ENCODE peak calls at places on chromosomes 11 and 22, in four cellular contexts. T, P, H and C are unnamed samples.

GRCh38 chr11:64786308-64786707 is 8.0 kb upstream of the SF1 start:
- DNase-seq in T (peak; percentile 50), H (no peak), P (peak; percentile 68), C (no peak)

GRCh38 chr11:27626938-27627586 is 73.2 kb downstream of the BDNF start:
- DNase-seq in P (no peak), H (no peak), T (no peak), C (no peak)

GRCh38 chr11:62556872-62557631 is 10.4 kb upstream of the AHNAK start:
- DNase-seq in P (no peak), H (no peak), T (no peak), C (no peak)

GRCh38 chr11:44112083-44112865 is 16.8 kb downstream of the EXT2 start:
- DNase-seq in P (no peak), T (no peak), H (no peak), C (peak; percentile 91)

GRCh38 chr11:59999732-60000131 is 17.2 kb upstream of the OOSP4B start:
- DNase-seq in H (no peak), T (no peak), P (no peak), C (no peak)

GRCh38 chr22:45336971-45337431 is 27.3 kb downstream of the FAM118A start:
- DNase-seq in H (peak; percentile 79), T (peak; percentile 87), P (peak; percentile 83), C (peak; percentile 83)

GRCh38 chr11:102116453-102117205 is 6.4 kb downstream of the YAP1 start:
- DNase-seq in P (no peak), T (no peak), H (no peak), C (no peak)

GRCh38 chr22:33000342-33001280 is 57.6 kb downstream of the SYN3 start:
- DNase-seq in H (no peak), T (peak; percentile 76), P (no peak), C (peak; percentile 79)

GRCh38 chr11:101446238-101446637 is 137.6 kb downstream of the TRPC6 start:
- DNase-seq in T (no peak), H (no peak), P (no peak), C (no peak)

GRCh38 chr11:34960277-34960676 is 43.9 kb downstream of the PDHX start:
- DNase-seq in P (no peak), T (no peak), H (peak; percentile 63), C (no peak)

GRCh38 chr11:135015966-135016365 is 603.9 kb upstream of the B3GAT1 start:
- DNase-seq in T (no peak), H (no peak), P (no peak), C (no peak)

GRCh38 chr11:92225563-92226308 is 1.1 kb downstream of the FAT3 start:
- DNase-seq in H (no peak), P (no peak), T (peak; percentile 64), C (no peak)

GRCh38 chr11:119218141-119218878 is 12.2 kb downstream of the CBL start:
- DNase-seq in H (no peak), P (no peak), T (no peak), C (no peak)

GRCh38 chr11:116037851-116038250 is 533.6 kb upstream of the CADM1 start:
- DNase-seq in P (no peak), T (no peak), H (peak; percentile 24), C (no peak)

GRCh38 chr11:34451053-34451452 is 12.3 kb downstream of the CAT start:
- DNase-seq in H (no peak), P (no peak), T (no peak), C (no peak)

GRCh38 chr22:30636226-30637077 is 871 bp downstream of the SLC35E4 start:
- DNase-seq in H (peak; percentile 28), T (no peak), P (peak; percentile 84), C (peak; percentile 39)

GRCh38 chr11:86183694-86184093 is 60.9 kb upstream of the EED start:
- DNase-seq in P (no peak), H (no peak), T (no peak), C (no peak)

GRCh38 chr22:43855431-43855830 is 6.9 kb downstream of the SULT4A1 start:
- DNase-seq in T (peak; percentile 33), P (peak; percentile 13), H (no peak), C (no peak)

DNA sequence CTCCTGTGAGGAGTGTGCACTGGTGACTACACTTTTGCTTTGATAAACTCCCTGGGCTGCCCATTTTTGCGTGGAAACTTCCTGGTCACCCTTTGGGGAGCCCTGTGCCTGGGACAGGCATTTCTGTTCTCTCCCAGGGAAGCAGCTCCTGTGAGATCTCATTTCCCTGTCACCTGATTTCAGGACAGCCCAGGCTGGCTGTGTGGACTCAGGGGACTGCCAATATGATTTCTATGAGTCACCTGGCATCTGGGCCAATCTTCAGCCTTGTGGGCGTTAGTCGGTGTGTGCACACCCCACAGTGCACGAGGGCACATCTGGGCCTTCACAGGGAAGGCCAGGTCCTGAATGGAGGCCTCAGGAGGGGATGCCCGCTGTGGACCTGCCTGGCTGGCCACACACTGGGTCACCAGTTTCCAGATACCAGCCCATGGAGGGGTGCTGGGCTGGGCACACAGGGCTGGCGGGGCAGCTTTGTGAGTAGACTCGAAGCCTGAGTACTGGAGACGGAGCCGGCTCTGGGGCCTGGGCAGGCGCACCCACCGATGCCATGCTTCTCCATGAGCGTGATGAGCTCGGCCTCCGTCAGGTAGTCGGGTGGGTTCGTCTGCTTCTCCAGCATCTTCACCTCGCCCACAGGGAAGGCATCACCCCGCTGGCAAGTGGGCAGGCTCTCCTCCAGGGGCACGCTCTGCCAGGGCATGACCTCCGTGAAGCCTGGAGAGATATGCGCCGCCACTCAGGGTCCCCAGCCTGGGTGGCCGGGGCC is 9.4 kb upstream of the PPM1F start:
- DNase-seq in T (no peak), H (no peak), P (no peak), C (peak; percentile 79)
- H3K27ac ChIP-seq in T (no peak overlapping the region), H (peak overlapping the region; percentile 65), P (no peak overlapping the region), C (peak overlapping the region; percentile 85)

GRCh38 chr11:68844376-68844775 is 2.7 kb upstream of the CPT1A start:
- DNase-seq in T (no peak), P (no peak), H (no peak), C (no peak)

GRCh38 chr11:68844801-68845200 is 3.1 kb upstream of the CPT1A start:
- DNase-seq in P (no peak), T (no peak), H (no peak), C (no peak)

GRCh38 chr11:68843052-68843561 is 1.4 kb upstream of the CPT1A start:
- DNase-seq in P (peak; percentile 81), H (no peak), T (no peak), C (no peak)

GRCh38 chr11:68842427-68843051 is 823 bp upstream of the CPT1A start:
- DNase-seq in P (peak; percentile 84), H (no peak), T (no peak), C (no peak)

GRCh38 chr11:68843703-68844312 is 2.1 kb upstream of the CPT1A start:
- DNase-seq in T (peak; percentile 84), P (peak; percentile 96), H (peak; percentile 72), C (peak; percentile 74)
- TF ChIP-seq POLR2A in T (no peak), P (no peak), H (no peak), C (no peak)

GRCh38 chr11:104781719-104782376 is 116.4 kb downstream of the CASP12 start:
- DNase-seq in P (no peak), H (no peak), T (no peak), C (no peak)
- H3K27ac ChIP-seq in P (no peak overlapping the region), H (no peak overlapping the region), T (no peak overlapping the region), C (no peak overlapping the region)

DNA sequence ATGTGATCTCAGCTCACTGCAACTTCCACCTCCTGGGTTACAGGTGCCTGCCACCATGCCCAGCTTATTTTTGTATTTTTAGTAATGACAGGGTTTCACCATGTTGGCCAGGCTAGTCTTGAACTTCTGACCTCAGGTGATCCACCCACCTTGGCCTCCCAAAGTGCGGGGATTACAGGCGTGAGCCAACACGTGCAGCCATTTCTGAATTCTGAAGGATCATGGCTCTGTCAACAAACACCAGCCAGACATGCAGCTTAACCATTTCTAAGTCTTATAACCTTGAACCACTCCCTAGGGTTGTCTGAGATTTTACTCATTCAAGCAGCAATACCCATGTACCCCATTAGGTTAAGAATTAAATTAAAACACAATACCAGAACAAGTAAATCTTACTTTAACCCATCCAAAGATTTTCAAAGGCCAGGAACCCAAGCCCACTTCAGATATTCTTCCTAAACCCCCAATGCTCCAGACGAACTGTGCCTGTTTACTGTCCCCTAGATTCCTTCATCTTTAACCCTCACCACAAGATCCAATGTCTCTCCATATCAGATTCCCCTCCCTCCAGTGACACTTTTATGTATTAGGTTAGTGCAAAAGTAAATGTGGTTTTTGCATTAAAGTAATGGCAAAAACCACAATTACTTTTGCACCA is 4.0 kb downstream of the RPS13 start:
- DNase-seq in H (no peak), P (no peak), T (no peak), C (no peak)
- TF ChIP-seq POLR2A in H (no peak), P (no peak), T (no peak), C (no peak)